ENCODE peak calls at places on chromosomes 2 and 18, in four cellular contexts. B, K, F and V are unnamed samples.
A peak's percentile ranks its signal among the peaks of the same experiment; 100 is the strongest.

GRCh38 chr2:235576337-235576910 is 82.6 kb downstream of the AGAP1 start:
- DNase-seq in K (no peak), F (no peak), B (no peak), V (no peak)

GRCh38 chr2:98148968-98149697 is 62.2 kb downstream of the VWA3B start:
- DNase-seq in F (no peak), B (no peak), K (no peak), V (peak; percentile 71)

GRCh38 chr2:233572468-233572867 is 5.9 kb upstream of the USP40 start:
- DNase-seq in F (no peak), B (no peak), K (no peak), V (no peak)

GRCh38 chr2:120662746-120663145 is 72.9 kb upstream of the GLI2 start:
- DNase-seq in B (no peak), F (no peak), K (no peak), V (no peak)

GRCh38 chr2:204892506-204893255 is 347.4 kb downstream of the PARD3B start:
- DNase-seq in B (no peak), F (no peak), K (no peak), V (no peak)

GRCh38 chr2:148167241-148167766 is 146.4 kb downstream of the MBD5 start:
- DNase-seq in B (no peak), F (no peak), K (no peak), V (no peak)

GRCh38 chr2:148930046-148930775 is 55.2 kb downstream of the KIF5C start:
- DNase-seq in K (no peak), B (no peak), F (no peak), V (no peak)

GRCh38 chr18:48019557-48019956 is 89.1 kb upstream of the SMAD2 start:
- DNase-seq in F (no peak), K (no peak), B (no peak), V (no peak)

GRCh38 chr2:164890533-164890932 is 48.9 kb upstream of the COBLL1 start:
- DNase-seq in F (no peak), K (no peak), B (no peak), V (no peak)

GRCh38 chr2:226446406-226447001 is 353.1 kb downstream of the IRS1 start:
- DNase-seq in K (no peak), B (no peak), F (no peak), V (no peak)

GRCh38 chr2:223464071-223464470 is 138.1 kb downstream of the SCG2 start:
- DNase-seq in B (no peak), K (no peak), F (no peak), V (no peak)

GRCh38 chr2:38026846-38027245 is 49.1 kb downstream of the CYP1B1 start:
- DNase-seq in F (no peak), K (no peak), B (no peak), V (no peak)

GRCh38 chr2:179569834-179570233 is 291.6 kb downstream of the ZNF385B start:
- DNase-seq in B (no peak), K (no peak), F (no peak), V (no peak)

GRCh38 chr2:9763356-9764152 is 79.7 kb upstream of the TAF1B start:
- DNase-seq in B (no peak), K (no peak), F (no peak), V (peak; percentile 20)

GRCh38 chr18:53790817-53791216 is 433.7 kb downstream of the MBD2 start:
- DNase-seq in K (no peak), F (no peak), B (no peak), V (no peak)

GRCh38 chr18:55338955-55339662 is 248.9 kb downstream of the TCF4 start:
- DNase-seq in K (no peak), F (no peak), B (no peak), V (no peak)

GRCh38 chr2:85792783-85793441 is 39.1 kb downstream of the ATOH8 start:
- DNase-seq in F (no peak), K (no peak), B (no peak), V (no peak)

GRCh38 chr2:70569559-70569958 is 15.9 kb upstream of the TGFA start:
- DNase-seq in K (no peak), F (no peak), B (no peak), V (no peak)

GRCh38 chr2:236343400-236344161 is 79.4 kb upstream of the ASB18 start:
- DNase-seq in F (peak; percentile 49), K (peak; percentile 50), B (peak; percentile 9), V (peak; percentile 70)

GRCh38 chr2:165634855-165635254 is 159.2 kb downstream of the GALNT3 start:
- DNase-seq in F (no peak), K (peak; percentile 25), B (no peak), V (no peak)

GRCh38 chr2:21175895-21176646 is 52.3 kb downstream of the TDRD15 start:
- DNase-seq in F (peak; percentile 8), B (no peak), K (no peak), V (peak; percentile 10)

GRCh38 chr2:113173563-113174368 is at the start of gene PSD4:
- DNase-seq in K (no peak), F (peak; percentile 80), B (peak; percentile 67), V (no peak)

GRCh38 chr2:67476808-67477790 is 80.0 kb downstream of the ETAA1 start:
- DNase-seq in F (no peak), K (no peak), B (no peak), V (peak; percentile 32)

GRCh38 chr18:7684966-7685365 is 117.8 kb downstream of the PTPRM start:
- DNase-seq in K (no peak), B (no peak), F (no peak), V (no peak)

GRCh38 chr2:207840101-207840500 is 70.4 kb upstream of the FZD5 start:
- DNase-seq in F (no peak), K (no peak), B (no peak), V (no peak)

GRCh38 chr2:60400462-60400861 is 153.0 kb downstream of the BCL11A start:
- DNase-seq in F (no peak), B (no peak), K (no peak), V (no peak)

GRCh38 chr2:164671664-164672396 is 50.5 kb upstream of the GRB14 start:
- DNase-seq in F (no peak), B (no peak), K (no peak), V (no peak)

DNA sequence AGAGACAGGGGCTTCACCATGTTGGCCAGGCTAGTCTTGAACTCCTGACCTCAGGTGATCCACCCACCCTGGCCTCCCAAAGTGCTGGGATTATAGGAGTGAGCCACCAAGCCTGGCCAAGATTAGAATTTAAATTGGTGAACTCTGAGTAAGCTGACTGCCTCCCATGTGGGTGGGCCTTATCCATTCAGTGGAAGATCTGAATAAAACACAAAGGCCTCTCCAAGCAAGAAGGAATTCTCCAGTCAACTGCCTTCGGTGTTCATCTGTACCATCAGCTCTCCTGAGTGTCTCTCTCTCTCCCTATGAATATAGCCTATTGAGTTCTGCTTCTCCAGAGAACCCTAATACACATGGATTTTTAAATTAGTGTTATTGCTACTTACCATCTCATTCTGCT is 36.4 kb downstream of the FBXO11 start:
- DNase-seq in F (no peak), K (no peak), B (no peak), V (no peak)
- TF ChIP-seq HDAC6 in F (no peak), K (no peak), B (no peak), V (no peak)

GRCh38 chr2:229775614-229776313 is 61.4 kb upstream of the DNER start:
- DNase-seq in B (no peak), K (no peak), F (no peak), V (no peak)

GRCh38 chr2:229777716-229778115 is 63.4 kb upstream of the DNER start:
- DNase-seq in F (no peak), K (no peak), B (no peak), V (no peak)

GRCh38 chr2:229779650-229780049 is 65.3 kb upstream of the DNER start:
- DNase-seq in F (no peak), K (no peak), B (no peak), V (no peak)

DNA sequence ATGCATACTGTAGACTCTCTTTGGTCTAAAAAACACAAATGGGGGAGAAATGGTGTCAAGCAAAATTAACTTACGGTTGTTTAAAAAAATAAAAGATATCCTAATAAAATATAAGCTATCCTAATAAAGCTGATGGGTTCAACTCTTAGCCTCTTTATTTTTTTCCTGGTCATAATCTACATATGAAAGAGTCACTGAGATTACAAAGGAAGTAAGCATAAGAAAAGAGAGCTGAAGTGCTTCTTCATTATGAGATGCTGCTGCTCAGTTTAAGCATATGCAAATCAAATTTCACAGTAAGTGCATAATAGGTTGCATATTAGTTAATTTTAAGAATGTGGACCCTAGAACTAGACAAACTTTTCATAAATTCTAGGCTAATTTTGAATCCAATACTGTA is 59.9 kb upstream of the DNER start:
- DNase-seq in B (no peak), K (no peak), F (no peak), V (no peak)
- TF ChIP-seq HDAC6 in B (no peak), K (no peak), F (no peak), V (no peak)

DNA sequence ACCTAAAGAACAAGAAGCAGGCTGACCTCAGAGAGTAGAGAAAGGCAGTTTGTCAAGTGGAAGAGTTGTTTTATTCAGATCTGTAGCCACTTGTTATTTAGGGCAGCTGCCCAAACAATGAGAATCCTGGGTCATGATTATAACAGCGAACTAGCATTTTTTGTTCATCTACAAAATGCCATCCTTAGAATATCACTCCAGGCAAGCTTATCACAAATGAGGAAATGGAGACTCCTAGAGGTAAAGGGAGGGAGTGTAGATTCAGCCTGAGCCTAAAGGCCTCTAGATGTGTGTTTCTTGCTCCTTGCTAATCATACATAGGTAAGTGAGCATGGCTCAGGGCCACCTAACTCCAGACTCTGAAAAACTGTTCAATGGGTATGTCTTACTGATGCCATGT is 126.1 kb downstream of the HNMT start:
- DNase-seq in K (no peak), F (peak; percentile 23), B (no peak), V (peak; percentile 64)
- TF ChIP-seq HDAC6 in K (no peak), F (no peak), B (no peak), V (no peak)

DNA sequence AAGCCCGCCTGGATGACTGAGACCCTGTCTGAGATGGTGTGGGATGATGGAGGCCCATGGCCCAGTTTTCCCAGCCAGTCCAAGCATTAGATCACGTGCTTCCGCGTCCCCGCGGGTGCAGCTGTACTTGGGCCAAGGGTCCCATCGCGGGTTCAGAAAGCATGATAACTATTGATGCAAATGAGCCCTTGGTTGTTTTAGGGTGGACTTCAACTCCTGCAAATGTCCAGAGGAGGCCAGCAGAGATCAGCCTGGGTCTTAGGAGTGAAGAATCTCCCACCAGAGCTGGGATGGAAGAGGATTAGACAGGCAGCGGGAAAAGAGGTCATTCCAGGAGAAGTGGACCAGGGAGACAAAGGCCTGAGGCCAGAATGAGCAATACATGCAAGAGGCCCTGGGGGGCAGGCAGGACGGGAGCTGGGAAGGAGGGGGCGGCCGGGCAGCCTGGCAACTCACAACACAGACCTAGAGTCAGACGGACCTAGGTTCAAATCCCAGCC is 89.9 kb upstream of the TMEM247 start:
- DNase-seq in F (no peak), B (no peak), K (no peak), V (peak; percentile 39)
- TF ChIP-seq HDAC6 in F (no peak), B (no peak), K (no peak), V (no peak)

DNA sequence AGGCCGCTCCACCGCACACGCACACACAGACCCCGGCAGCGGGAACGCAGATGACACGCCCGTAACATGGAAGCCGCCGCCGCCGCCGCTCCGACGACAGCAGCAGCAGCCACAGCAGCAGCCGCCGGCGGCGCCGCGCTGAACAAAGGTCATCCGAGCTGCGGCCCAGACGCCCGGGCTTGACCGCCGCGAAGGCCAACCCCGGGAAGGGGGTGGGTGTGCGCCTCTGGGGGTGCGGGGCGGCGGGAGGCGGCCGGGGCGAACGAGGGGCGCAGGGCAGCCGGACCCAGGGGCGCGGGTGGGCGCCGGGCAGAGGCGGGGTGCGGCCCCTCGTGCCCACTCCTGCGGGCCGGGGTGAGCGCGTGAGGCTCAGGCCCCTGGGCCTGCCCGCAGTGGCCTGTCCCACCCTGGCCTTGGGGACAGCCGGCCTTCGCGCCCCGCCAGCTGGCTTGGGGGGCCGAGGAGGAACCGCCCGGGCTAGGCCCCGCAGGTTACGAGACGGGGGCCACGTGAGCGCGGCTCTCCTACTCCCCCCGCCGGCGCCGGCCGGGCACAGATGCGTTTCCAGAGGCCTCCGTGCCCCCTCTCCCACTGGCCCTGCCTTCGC is 1.0 kb upstream of the ZNF532 start:
- DNase-seq in B (no peak), K (no peak), F (no peak), V (no peak)
- TF ChIP-seq HDAC6 in B (no peak), K (no peak), F (no peak), V (no peak)